ENCODE peak calls at places on chromosomes 6 and 20, in four cellular contexts. R is GM12878, T is H1, H is SK-N-SH. L is an unnamed sample.

GRCh38 chr6:62286470-62286843 is 432 bp upstream of the KHDRBS2 start:
- DNase-seq in R (no peak), H (no peak), T (no peak), L (no peak)

GRCh38 chr6:52573295-52573694 is 3.6 kb downstream of the TRAM2 start:
- DNase-seq in T (no peak), R (no peak), H (no peak), L (no peak)

GRCh38 chr6:138677538-138677937 is 96.0 kb upstream of the CCDC28A start:
- DNase-seq in T (no peak), R (no peak), H (no peak), L (no peak)

GRCh38 chr6:105348897-105349296 is 54.0 kb downstream of the PREP start:
- DNase-seq in T (no peak), H (no peak), R (no peak), L (no peak)

GRCh38 chr6:40957616-40958492 is 81.2 kb downstream of the UNC5CL start:
- DNase-seq in T (no peak), H (no peak), R (no peak), L (no peak)

GRCh38 chr6:46381057-46381456 is 110.2 kb downstream of the RCAN2 start:
- DNase-seq in T (no peak), H (no peak), R (no peak), L (no peak)

GRCh38 chr20:31704225-31705119 is 18.2 kb downstream of the BCL2L1 start:
- DNase-seq in H (no peak), R (no peak), T (no peak), L (no peak)

GRCh38 chr6:122289721-122290501 is 109.5 kb upstream of the HSF2 start:
- DNase-seq in T (no peak), R (no peak), H (peak; percentile 3), L (peak; percentile 10)

GRCh38 chr6:23532227-23532626 is 593.8 kb upstream of the NRSN1 start:
- DNase-seq in H (no peak), R (no peak), T (no peak), L (no peak)

GRCh38 chr6:32885698-32886286 is 31.8 kb downstream of the PSMB9 start:
- DNase-seq in T (no peak), R (peak; percentile 23), H (peak; percentile 50), L (peak; percentile 78)

GRCh38 chr6:23523771-23524170 is 602.2 kb upstream of the NRSN1 start:
- DNase-seq in R (no peak), T (no peak), H (peak; percentile 16), L (no peak)

GRCh38 chr20:61488030-61488429 is 236.0 kb downstream of the CDH4 start:
- DNase-seq in H (no peak), T (no peak), R (no peak), L (no peak)

DNA sequence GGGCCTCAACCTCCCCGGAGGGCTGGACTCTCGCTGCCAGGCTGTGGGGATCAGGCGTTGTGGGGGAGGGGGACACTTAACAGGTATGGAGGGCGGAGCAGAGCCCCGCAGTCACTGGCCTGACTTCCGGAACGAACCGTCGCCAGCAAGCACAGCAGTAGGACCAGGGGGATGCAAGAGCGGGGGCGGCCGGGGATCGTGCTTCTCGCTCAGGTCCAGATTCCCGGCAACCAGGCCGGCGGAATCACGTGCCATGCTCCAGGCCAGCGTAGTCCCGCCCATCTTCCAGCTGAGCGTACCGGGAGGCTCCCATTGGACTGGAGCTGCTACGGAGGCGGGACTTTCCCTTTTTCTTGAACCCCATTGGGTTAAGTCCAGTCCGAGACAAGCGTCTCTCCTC is 10.0 kb upstream of the POU5F1 start:
- DNase-seq in T (peak; percentile 81), R (no peak), H (peak; percentile 52), L (peak; percentile 41)
- TF ChIP-seq NRF1 in T (no peak), R (no peak), H (no peak), L (no peak)

DNA sequence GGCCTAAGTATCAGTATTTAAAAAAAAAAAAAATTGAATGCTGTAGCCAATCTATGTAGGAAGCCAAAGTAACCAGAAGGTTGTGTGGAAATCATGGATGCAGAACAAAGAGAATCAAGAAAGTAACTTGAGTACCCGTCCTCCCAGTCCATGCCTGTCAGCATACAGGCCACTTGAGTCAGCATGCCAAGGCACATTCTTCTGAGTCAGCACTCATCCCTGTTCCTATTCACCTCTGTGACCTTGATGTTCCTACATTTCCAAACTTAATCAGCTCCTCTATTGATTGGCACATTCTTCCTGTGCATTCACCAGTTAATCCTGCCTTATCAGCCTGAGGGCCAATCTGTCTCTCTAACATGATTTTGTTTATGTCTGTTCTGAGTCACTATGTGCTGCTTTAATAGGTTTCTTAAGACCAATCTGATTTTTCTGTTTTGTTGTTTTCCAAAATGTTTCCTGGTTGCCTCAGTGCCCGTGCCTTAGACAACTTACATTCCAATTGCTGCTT is 165.7 kb downstream of the KCNQ5 start:
- DNase-seq in R (no peak), T (no peak), H (no peak), L (no peak)
- TF ChIP-seq NRF1 in R (no peak), T (no peak), H (no peak), L (no peak)

GRCh38 chr6:101607286-101607685 is 213.8 kb downstream of the GRIK2 start:
- DNase-seq in R (no peak), T (no peak), H (no peak), L (no peak)

GRCh38 chr6:101605426-101605825 is 211.9 kb downstream of the GRIK2 start:
- DNase-seq in H (no peak), T (no peak), R (no peak), L (no peak)

GRCh38 chr6:101608724-101609123 is 215.2 kb downstream of the GRIK2 start:
- DNase-seq in R (no peak), T (no peak), H (no peak), L (no peak)

DNA sequence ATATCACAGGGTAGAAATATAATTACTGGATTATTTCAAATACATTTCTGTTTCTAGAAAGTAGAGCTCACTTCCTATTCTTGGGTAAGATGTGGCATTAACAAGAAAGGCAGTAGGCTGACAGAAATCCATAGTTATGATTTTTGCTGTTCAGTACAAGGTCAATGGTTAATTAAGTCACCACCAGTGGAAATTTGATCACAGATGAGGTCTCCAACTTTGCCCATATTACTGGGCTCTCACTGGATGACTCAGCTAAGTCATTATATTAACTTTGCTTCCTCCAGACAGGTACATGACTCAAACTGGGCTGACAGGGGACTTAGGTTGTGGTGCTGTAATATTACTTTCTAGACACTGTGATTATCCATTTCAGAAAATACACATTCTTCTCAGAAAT is 212.4 kb downstream of the GRIK2 start:
- DNase-seq in R (peak; percentile 3), T (no peak), H (no peak), L (no peak)
- TF ChIP-seq NRF1 in R (no peak), T (no peak), H (no peak), L (no peak)

GRCh38 chr6:161722394-161722793 is 448.5 kb upstream of the AGPAT4 start:
- DNase-seq in R (no peak), T (no peak), H (no peak), L (no peak)

GRCh38 chr6:161727063-161727462 is 453.2 kb upstream of the AGPAT4 start:
- DNase-seq in T (peak; percentile 50), R (no peak), H (no peak), L (no peak)

GRCh38 chr6:161721511-161721910 is 447.6 kb upstream of the AGPAT4 start:
- DNase-seq in T (no peak), R (no peak), H (no peak), L (no peak)
- TF ChIP-seq NRF1 in T (no peak), R (no peak), H (no peak), L (no peak)

GRCh38 chr6:159695984-159696383 is 2.9 kb upstream of the SOD2 start:
- DNase-seq in T (no peak), H (no peak), R (no peak), L (no peak)

GRCh38 chr6:159700970-159701369 is 7.9 kb upstream of the SOD2 start:
- DNase-seq in R (no peak), H (no peak), T (no peak), L (no peak)

DNA sequence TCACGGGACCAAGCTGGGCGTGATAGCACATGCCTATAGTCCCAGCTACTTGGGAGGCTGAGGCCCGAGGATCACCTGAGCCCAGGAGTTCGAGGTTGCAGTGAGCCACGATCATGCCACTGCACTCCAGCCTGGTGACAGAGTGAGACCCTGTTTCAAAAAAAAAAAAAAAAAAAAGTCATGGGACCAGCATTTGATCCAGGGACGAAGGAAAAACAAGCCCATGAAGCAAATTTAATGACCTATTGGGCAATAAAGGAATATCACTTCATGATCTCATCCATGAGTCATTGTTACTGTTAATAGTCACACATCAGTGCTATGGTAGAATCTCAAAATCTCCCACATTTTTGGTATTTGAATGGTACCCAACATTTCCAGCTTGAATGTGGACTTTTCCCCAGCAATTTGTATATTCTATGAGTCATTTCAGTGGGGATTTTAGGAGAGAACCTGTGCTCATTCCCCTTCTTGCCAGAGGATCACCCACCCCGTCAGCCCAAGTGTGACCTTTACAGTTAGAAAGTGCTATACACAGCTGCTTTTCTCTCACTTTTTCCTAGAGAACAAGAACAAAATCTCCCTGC is 8.5 kb upstream of the SOD2 start:
- DNase-seq in R (no peak), T (no peak), H (no peak), L (no peak)
- TF ChIP-seq NRF1 in R (no peak), T (no peak), H (no peak), L (no peak)

DNA sequence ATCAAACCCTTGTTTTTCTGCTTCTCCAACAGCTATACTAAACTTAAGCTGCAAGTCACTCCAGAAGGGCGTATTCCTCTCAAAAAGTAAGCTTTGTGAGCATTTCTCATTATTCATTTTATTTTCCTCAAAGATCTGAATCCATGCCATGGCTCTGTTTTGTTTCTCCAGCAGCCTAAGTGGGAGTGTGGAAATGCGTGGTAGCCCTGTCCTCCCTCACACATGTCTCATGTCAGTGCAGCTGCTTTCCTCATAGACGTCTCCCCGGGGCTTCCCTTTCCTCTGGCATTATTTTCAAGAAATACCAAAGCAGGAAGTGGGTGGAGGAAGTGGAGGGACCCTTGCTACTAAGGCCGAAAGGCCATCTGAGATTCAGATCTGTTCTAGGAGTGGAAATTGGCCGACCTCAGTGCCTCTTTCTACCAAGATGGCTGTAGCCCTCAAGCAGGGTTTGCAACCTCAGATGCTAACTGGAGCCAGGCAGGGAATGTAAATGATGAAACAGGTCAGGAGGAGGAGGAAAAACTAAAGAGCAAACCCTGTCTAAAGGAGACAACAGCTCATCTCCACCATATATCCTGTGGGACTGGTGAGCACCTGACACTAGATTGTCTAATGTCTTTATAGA is 420.9 kb upstream of the PLCB4 start:
- DNase-seq in H (no peak), R (no peak), T (no peak), L (no peak)
- TF ChIP-seq NRF1 in H (no peak), R (no peak), T (no peak), L (no peak)

L was measured in K562.